ENCODE peak calls at places on chromosomes 4 and X, in six cellular contexts. N is PC-3, W is neural progenitor cell, G is cardiac muscle cell, T is astrocyte of the cerebellum, Y is AG10803. K is an unnamed sample.

GRCh38 chrX:127030011-127030738 is 210.6 kb downstream of the PRR32 start:
- DNase-seq in N (no peak), W (no peak), T (no peak), Y (no peak), G (no peak), K (no peak)

GRCh38 chr4:89598602-89599001 is 238.4 kb downstream of the SNCA start:
- DNase-seq in N (peak), T (no peak), G (no peak), Y (no peak), W (peak), K (no peak)

GRCh38 chrX:51496501-51497291 is at the start of gene NUDT11:
- DNase-seq in G (peak), N (peak), T (peak), W (peak), Y (peak), K (no peak)

GRCh38 chr4:15425520-15425919 is 2.3 kb upstream of the C1QTNF7 start:
- DNase-seq in W (no peak), N (no peak), T (no peak), G (no peak), Y (no peak), K (no peak)

GRCh38 chr4:133588306-133588705 is 439.2 kb downstream of the PCDH10 start:
- DNase-seq in N (no peak), Y (no peak), G (no peak), W (no peak), T (peak), K (no peak)

GRCh38 chrX:148507413-148507812 is 7.0 kb downstream of the AFF2 start:
- DNase-seq in N (no peak), Y (peak), T (no peak), W (no peak), G (no peak), K (no peak)

GRCh38 chrX:45022144-45022543 is 149.2 kb downstream of the KDM6A start:
- DNase-seq in G (no peak), Y (no peak), W (no peak), T (no peak), N (no peak), K (no peak)

GRCh38 chrX:8738588-8739189 is 6.8 kb upstream of the ANOS1 start:
- DNase-seq in N (peak), G (peak), W (peak), Y (peak), T (peak), K (no peak)

GRCh38 chr4:189202182-189202868 is 738.3 kb upstream of the FRG1 start:
- DNase-seq in Y (peak), N (peak), W (peak), T (peak), G (peak), K (peak)

GRCh38 chrX:102883491-102883890 is 53.6 kb upstream of the RAB40AL start:
- DNase-seq in G (no peak), T (no peak), Y (no peak), N (no peak), W (peak), K (no peak)

GRCh38 chr4:108146819-108147218 is 21.9 kb downstream of the LEF1 start:
- DNase-seq in N (no peak), G (no peak), Y (no peak), T (no peak), W (no peak), K (no peak)

GRCh38 chrX:30488092-30488491 is 89.5 kb downstream of the TASL start:
- DNase-seq in G (peak), Y (peak), W (peak), N (peak), T (no peak), K (no peak)

GRCh38 chr4:57504139-57504538 is 394.0 kb upstream of the IGFBP7 start:
- DNase-seq in Y (no peak), G (no peak), T (no peak), N (no peak), W (no peak), K (no peak)

GRCh38 chr4:57501715-57502114 is 391.5 kb upstream of the IGFBP7 start:
- DNase-seq in T (peak), N (peak), W (no peak), G (no peak), Y (peak), K (no peak)

GRCh38 chr4:57499786-57500185 is 389.6 kb upstream of the IGFBP7 start:
- DNase-seq in N (peak), T (no peak), Y (no peak), G (no peak), W (no peak), K (no peak)
- TF ChIP-seq CTCF in N (peak), T (no peak), Y (no peak), G (no peak), W (no peak), K (no peak)

DNA sequence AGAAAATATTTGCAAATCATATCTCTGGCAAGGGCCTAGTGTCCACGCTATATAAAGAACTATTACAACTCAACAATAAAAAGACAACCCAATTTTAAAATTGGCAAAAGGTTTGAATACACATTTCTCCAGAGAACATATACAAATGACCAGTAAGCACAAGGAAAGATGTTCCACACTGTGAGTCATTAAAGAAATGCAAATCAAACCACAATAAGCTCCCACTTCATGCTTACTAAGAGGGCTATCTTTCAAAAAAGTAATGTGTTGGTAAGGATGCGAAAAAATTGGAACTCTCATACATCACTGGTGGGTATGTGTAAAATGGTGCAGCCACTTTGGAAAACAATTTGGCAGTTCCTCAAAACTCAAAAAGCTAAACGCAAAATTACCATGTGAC is 884.0 kb upstream of the INTU start:
- DNase-seq in T (peak), G (no peak), Y (peak), N (no peak), W (no peak), K (no peak)
- H3K4me3 ChIP-seq in T (no peak), G (no peak), Y (no peak), N (no peak), W (no peak), K (no peak)

DNA sequence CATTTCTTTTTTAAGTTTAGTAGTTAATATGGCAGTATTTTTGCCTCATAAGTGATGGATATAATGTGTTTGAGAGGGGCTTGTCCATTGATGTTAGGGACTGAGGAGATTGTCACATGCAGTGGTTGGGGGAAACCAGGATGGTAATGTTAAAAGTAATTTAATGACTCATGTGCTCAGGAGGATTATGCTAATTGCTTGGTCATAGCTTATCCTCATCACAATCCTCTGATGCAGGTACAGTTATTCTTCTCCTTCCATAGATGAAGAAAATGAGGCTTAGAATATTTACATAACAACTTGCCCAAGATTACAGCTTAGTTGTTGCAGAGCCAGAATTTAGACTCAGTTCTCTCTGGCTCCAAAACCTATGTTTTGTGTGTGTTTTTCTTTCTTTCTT is 94.4 kb upstream of the SCML1 start:
- DNase-seq in N (no peak), T (no peak), Y (no peak), G (no peak), W (no peak), K (no peak)
- TF ChIP-seq CTCF in N (no peak), T (no peak), Y (no peak), G (no peak), W (no peak), K (no peak)

GRCh38 chr4:53592686-53593641 is 1.7 kb upstream of the LNX1 start:
- DNase-seq in G (peak), N (no peak), W (peak), T (no peak), Y (no peak), K (no peak)
- H3K4me3 ChIP-seq in G (peak), N (no peak), W (peak), T (peak), Y (no peak), K (no peak)

DNA sequence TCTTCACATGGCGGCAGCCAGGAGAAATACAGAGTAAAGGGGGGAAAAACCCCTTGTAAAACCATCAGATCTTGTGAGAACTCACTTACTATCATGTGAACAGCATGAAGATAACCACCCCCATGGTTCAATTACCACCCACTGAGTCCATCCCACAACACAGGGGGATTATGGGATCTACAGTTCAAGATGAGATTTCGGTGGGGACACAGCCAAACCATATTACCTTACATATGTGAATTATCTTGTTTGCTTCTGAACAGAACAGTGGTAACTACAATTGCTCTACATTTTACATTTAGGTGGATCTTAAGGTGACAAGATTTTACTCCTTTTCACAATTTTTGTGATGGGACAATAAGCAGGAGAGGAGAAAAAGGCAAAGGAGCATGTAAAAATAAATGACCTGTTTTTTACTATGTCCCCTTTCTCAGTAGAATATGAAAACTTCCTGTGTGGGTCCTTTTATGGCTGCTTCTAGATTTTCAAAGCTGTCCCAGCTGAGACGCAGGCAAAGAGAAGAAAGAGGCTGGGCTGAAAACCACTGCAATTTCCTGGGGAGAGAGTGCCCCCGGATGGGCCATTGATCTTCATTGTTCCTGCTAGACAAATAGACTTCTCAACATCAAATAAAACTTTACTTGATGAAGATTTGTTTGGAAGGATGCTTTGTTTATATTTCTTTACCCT is 45.9 kb upstream of the PGM2 start:
- DNase-seq in N (no peak), T (no peak), Y (peak), W (peak), G (no peak), K (no peak)
- TF ChIP-seq CTCF in N (no peak), T (peak), Y (peak), W (no peak), G (peak), K (no peak)